ENCODE peak calls at places on chromosomes 4 and X, in six cellular contexts. One of them, this sample, is unnamed.

GRCh38 chr4:65367306-65367705 is 303.0 kb downstream of the EPHA5 start:
- DNase-seq in NCI-H2227 treated with DMSO at 0.1 percent for 48 hours: no peak
- DNase-seq in stimulated activated naive CD8-positive, alpha-beta T cell treated with anti-CD3 and anti-CD28 coated beads, Interleukin-15, Interleukin-2, amounts not matched to agents 100 U/mL and 50 U/mL, for 24 hours: no peak
- DNase-seq in T-helper 9 cell: no peak
- DNase-seq in prostate gland: no peak
- DNase-seq in effector CD4-positive, alpha-beta T cell: no peak
- DNase-seq in this sample: no peak

GRCh38 chrX:111519215-111519614 is 7.8 kb downstream of the SERTM2 start:
- DNase-seq in NCI-H2227 treated with DMSO at 0.1 percent for 48 hours: peak; percentile 54
- DNase-seq in T-helper 9 cell: no peak
- DNase-seq in prostate gland: no peak
- DNase-seq in stimulated activated naive CD8-positive, alpha-beta T cell treated with anti-CD3 and anti-CD28 coated beads, Interleukin-15, Interleukin-2, amounts not matched to agents 100 U/mL and 50 U/mL, for 24 hours: no peak
- DNase-seq in effector CD4-positive, alpha-beta T cell: no peak
- DNase-seq in this sample: peak; percentile 49

GRCh38 chrX:153702350-153703035 is 14.8 kb downstream of the SLC6A8 start:
- DNase-seq in T-helper 9 cell: no peak
- DNase-seq in prostate gland: no peak
- DNase-seq in effector CD4-positive, alpha-beta T cell: no peak
- DNase-seq in stimulated activated naive CD8-positive, alpha-beta T cell treated with anti-CD3 and anti-CD28 coated beads, Interleukin-15, Interleukin-2, amounts not matched to agents 100 U/mL and 50 U/mL, for 24 hours: no peak
- DNase-seq in NCI-H2227 treated with DMSO at 0.1 percent for 48 hours: no peak
- DNase-seq in this sample: no peak

GRCh38 chr4:86461849-86462248 is 102.0 kb upstream of the MAPK10 start:
- DNase-seq in NCI-H2227 treated with DMSO at 0.1 percent for 48 hours: no peak
- DNase-seq in T-helper 9 cell: no peak
- DNase-seq in stimulated activated naive CD8-positive, alpha-beta T cell treated with anti-CD3 and anti-CD28 coated beads, Interleukin-15, Interleukin-2, amounts not matched to agents 100 U/mL and 50 U/mL, for 24 hours: no peak
- DNase-seq in effector CD4-positive, alpha-beta T cell: no peak
- DNase-seq in prostate gland: no peak
- DNase-seq in this sample: no peak

GRCh38 chrX:107712231-107713204 is 63.1 kb downstream of the TSC22D3 start:
- DNase-seq in T-helper 9 cell: peak; percentile 31
- DNase-seq in prostate gland: no peak
- DNase-seq in NCI-H2227 treated with DMSO at 0.1 percent for 48 hours: no peak
- DNase-seq in stimulated activated naive CD8-positive, alpha-beta T cell treated with anti-CD3 and anti-CD28 coated beads, Interleukin-15, Interleukin-2, amounts not matched to agents 100 U/mL and 50 U/mL, for 24 hours: no peak
- DNase-seq in effector CD4-positive, alpha-beta T cell: peak; percentile 47
- DNase-seq in this sample: no peak

GRCh38 chr4:177441061-177441802 is 1.0 kb downstream of the AGA start:
- DNase-seq in prostate gland: no peak
- DNase-seq in effector CD4-positive, alpha-beta T cell: no peak
- DNase-seq in stimulated activated naive CD8-positive, alpha-beta T cell treated with anti-CD3 and anti-CD28 coated beads, Interleukin-15, Interleukin-2, amounts not matched to agents 100 U/mL and 50 U/mL, for 24 hours: no peak
- DNase-seq in T-helper 9 cell: no peak
- DNase-seq in NCI-H2227 treated with DMSO at 0.1 percent for 48 hours: no peak
- DNase-seq in this sample: peak; percentile 71

GRCh38 chrX:68697036-68697435 is 49.6 kb downstream of the STARD8 start:
- DNase-seq in T-helper 9 cell: no peak
- DNase-seq in stimulated activated naive CD8-positive, alpha-beta T cell treated with anti-CD3 and anti-CD28 coated beads, Interleukin-15, Interleukin-2, amounts not matched to agents 100 U/mL and 50 U/mL, for 24 hours: no peak
- DNase-seq in prostate gland: no peak
- DNase-seq in effector CD4-positive, alpha-beta T cell: no peak
- DNase-seq in NCI-H2227 treated with DMSO at 0.1 percent for 48 hours: no peak
- DNase-seq in this sample: no peak

GRCh38 chrX:41946973-41947612 is 23.7 kb upstream of the CASK start:
- DNase-seq in stimulated activated naive CD8-positive, alpha-beta T cell treated with anti-CD3 and anti-CD28 coated beads, Interleukin-15, Interleukin-2, amounts not matched to agents 100 U/mL and 50 U/mL, for 24 hours: no peak
- DNase-seq in T-helper 9 cell: no peak
- DNase-seq in prostate gland: no peak
- DNase-seq in NCI-H2227 treated with DMSO at 0.1 percent for 48 hours: no peak
- DNase-seq in effector CD4-positive, alpha-beta T cell: no peak
- DNase-seq in this sample: peak; percentile 44

GRCh38 chr4:162408309-162408708 is 244.5 kb upstream of the FSTL5 start:
- DNase-seq in stimulated activated naive CD8-positive, alpha-beta T cell treated with anti-CD3 and anti-CD28 coated beads, Interleukin-15, Interleukin-2, amounts not matched to agents 100 U/mL and 50 U/mL, for 24 hours: no peak
- DNase-seq in prostate gland: no peak
- DNase-seq in effector CD4-positive, alpha-beta T cell: no peak
- DNase-seq in NCI-H2227 treated with DMSO at 0.1 percent for 48 hours: no peak
- DNase-seq in T-helper 9 cell: no peak
- DNase-seq in this sample: no peak

GRCh38 chr4:86036729-86037128 is 323.1 kb downstream of the MAPK10 start:
- DNase-seq in effector CD4-positive, alpha-beta T cell: no peak
- DNase-seq in stimulated activated naive CD8-positive, alpha-beta T cell treated with anti-CD3 and anti-CD28 coated beads, Interleukin-15, Interleukin-2, amounts not matched to agents 100 U/mL and 50 U/mL, for 24 hours: no peak
- DNase-seq in NCI-H2227 treated with DMSO at 0.1 percent for 48 hours: no peak
- DNase-seq in T-helper 9 cell: no peak
- DNase-seq in prostate gland: no peak
- DNase-seq in this sample: no peak

GRCh38 chr4:74097631-74098550 is 1.1 kb downstream of the CXCL2 start:
- DNase-seq in NCI-H2227 treated with DMSO at 0.1 percent for 48 hours: no peak
- DNase-seq in prostate gland: no peak
- DNase-seq in stimulated activated naive CD8-positive, alpha-beta T cell treated with anti-CD3 and anti-CD28 coated beads, Interleukin-15, Interleukin-2, amounts not matched to agents 100 U/mL and 50 U/mL, for 24 hours: no peak
- DNase-seq in T-helper 9 cell: no peak
- DNase-seq in effector CD4-positive, alpha-beta T cell: no peak
- DNase-seq in this sample: no peak

GRCh38 chr4:54942735-54943134 is 182.7 kb downstream of the KDR start:
- DNase-seq in stimulated activated naive CD8-positive, alpha-beta T cell treated with anti-CD3 and anti-CD28 coated beads, Interleukin-15, Interleukin-2, amounts not matched to agents 100 U/mL and 50 U/mL, for 24 hours: peak; percentile 9
- DNase-seq in prostate gland: no peak
- DNase-seq in effector CD4-positive, alpha-beta T cell: no peak
- DNase-seq in NCI-H2227 treated with DMSO at 0.1 percent for 48 hours: no peak
- DNase-seq in T-helper 9 cell: no peak
- DNase-seq in this sample: no peak

GRCh38 chrX:133437356-133437755 is 22.1 kb upstream of the GPC4 start:
- DNase-seq in stimulated activated naive CD8-positive, alpha-beta T cell treated with anti-CD3 and anti-CD28 coated beads, Interleukin-15, Interleukin-2, amounts not matched to agents 100 U/mL and 50 U/mL, for 24 hours: no peak
- DNase-seq in T-helper 9 cell: no peak
- DNase-seq in prostate gland: no peak
- DNase-seq in effector CD4-positive, alpha-beta T cell: no peak
- DNase-seq in NCI-H2227 treated with DMSO at 0.1 percent for 48 hours: no peak
- DNase-seq in this sample: no peak

GRCh38 chr4:125280892-125281403 is 33.8 kb upstream of the FAT4 start:
- DNase-seq in T-helper 9 cell: no peak
- DNase-seq in effector CD4-positive, alpha-beta T cell: no peak
- DNase-seq in NCI-H2227 treated with DMSO at 0.1 percent for 48 hours: no peak
- DNase-seq in prostate gland: no peak
- DNase-seq in stimulated activated naive CD8-positive, alpha-beta T cell treated with anti-CD3 and anti-CD28 coated beads, Interleukin-15, Interleukin-2, amounts not matched to agents 100 U/mL and 50 U/mL, for 24 hours: no peak
- DNase-seq in this sample: no peak

GRCh38 chr4:79015406-79015805 is 76.2 kb upstream of the PAQR3 start:
- DNase-seq in effector CD4-positive, alpha-beta T cell: no peak
- DNase-seq in T-helper 9 cell: no peak
- DNase-seq in stimulated activated naive CD8-positive, alpha-beta T cell treated with anti-CD3 and anti-CD28 coated beads, Interleukin-15, Interleukin-2, amounts not matched to agents 100 U/mL and 50 U/mL, for 24 hours: no peak
- DNase-seq in prostate gland: no peak
- DNase-seq in NCI-H2227 treated with DMSO at 0.1 percent for 48 hours: no peak
- DNase-seq in this sample: no peak

GRCh38 chrX:103376979-103377324 is 614 bp downstream of the BEX3 start:
- DNase-seq in T-helper 9 cell: no peak
- DNase-seq in effector CD4-positive, alpha-beta T cell: no peak
- DNase-seq in prostate gland: no peak
- DNase-seq in stimulated activated naive CD8-positive, alpha-beta T cell treated with anti-CD3 and anti-CD28 coated beads, Interleukin-15, Interleukin-2, amounts not matched to agents 100 U/mL and 50 U/mL, for 24 hours: no peak
- DNase-seq in NCI-H2227 treated with DMSO at 0.1 percent for 48 hours: peak; percentile 52
- DNase-seq in this sample: peak; percentile 75

GRCh38 chr4:37758226-37758625 is 68.3 kb upstream of the PGM2 start:
- DNase-seq in T-helper 9 cell: no peak
- DNase-seq in NCI-H2227 treated with DMSO at 0.1 percent for 48 hours: no peak
- DNase-seq in effector CD4-positive, alpha-beta T cell: no peak
- DNase-seq in prostate gland: no peak
- DNase-seq in stimulated activated naive CD8-positive, alpha-beta T cell treated with anti-CD3 and anti-CD28 coated beads, Interleukin-15, Interleukin-2, amounts not matched to agents 100 U/mL and 50 U/mL, for 24 hours: no peak
- DNase-seq in this sample: no peak

GRCh38 chr4:40255722-40256281 is 59.0 kb downstream of the RHOH start:
- DNase-seq in prostate gland: no peak
- DNase-seq in NCI-H2227 treated with DMSO at 0.1 percent for 48 hours: no peak
- DNase-seq in T-helper 9 cell: no peak
- DNase-seq in stimulated activated naive CD8-positive, alpha-beta T cell treated with anti-CD3 and anti-CD28 coated beads, Interleukin-15, Interleukin-2, amounts not matched to agents 100 U/mL and 50 U/mL, for 24 hours: no peak
- DNase-seq in effector CD4-positive, alpha-beta T cell: no peak
- DNase-seq in this sample: no peak

GRCh38 chrX:40272141-40272540 is 174.4 kb upstream of the BCOR start:
- DNase-seq in T-helper 9 cell: no peak
- DNase-seq in NCI-H2227 treated with DMSO at 0.1 percent for 48 hours: no peak
- DNase-seq in stimulated activated naive CD8-positive, alpha-beta T cell treated with anti-CD3 and anti-CD28 coated beads, Interleukin-15, Interleukin-2, amounts not matched to agents 100 U/mL and 50 U/mL, for 24 hours: no peak
- DNase-seq in prostate gland: no peak
- DNase-seq in effector CD4-positive, alpha-beta T cell: no peak
- DNase-seq in this sample: no peak

GRCh38 chr4:120685756-120686278 is 236.7 kb downstream of the PRDM5 start:
- DNase-seq in stimulated activated naive CD8-positive, alpha-beta T cell treated with anti-CD3 and anti-CD28 coated beads, Interleukin-15, Interleukin-2, amounts not matched to agents 100 U/mL and 50 U/mL, for 24 hours: no peak
- DNase-seq in effector CD4-positive, alpha-beta T cell: no peak
- DNase-seq in NCI-H2227 treated with DMSO at 0.1 percent for 48 hours: no peak
- DNase-seq in T-helper 9 cell: no peak
- DNase-seq in prostate gland: no peak
- DNase-seq in this sample: peak; percentile 16

GRCh38 chr4:183444953-183445543 is 612 bp downstream of the CDKN2AIP start:
- DNase-seq in T-helper 9 cell: no peak
- DNase-seq in effector CD4-positive, alpha-beta T cell: no peak
- DNase-seq in prostate gland: peak; percentile 24
- DNase-seq in stimulated activated naive CD8-positive, alpha-beta T cell treated with anti-CD3 and anti-CD28 coated beads, Interleukin-15, Interleukin-2, amounts not matched to agents 100 U/mL and 50 U/mL, for 24 hours: peak; percentile 65
- DNase-seq in NCI-H2227 treated with DMSO at 0.1 percent for 48 hours: no peak
- DNase-seq in this sample: peak; percentile 53

GRCh38 chr4:22268350-22269025 is 247.4 kb downstream of the ADGRA3 start:
- DNase-seq in effector CD4-positive, alpha-beta T cell: no peak
- DNase-seq in NCI-H2227 treated with DMSO at 0.1 percent for 48 hours: no peak
- DNase-seq in prostate gland: no peak
- DNase-seq in T-helper 9 cell: no peak
- DNase-seq in stimulated activated naive CD8-positive, alpha-beta T cell treated with anti-CD3 and anti-CD28 coated beads, Interleukin-15, Interleukin-2, amounts not matched to agents 100 U/mL and 50 U/mL, for 24 hours: no peak
- DNase-seq in this sample: peak; percentile 23

GRCh38 chr4:40458109-40458508 is 123.0 kb downstream of the CHRNA9 start:
- DNase-seq in T-helper 9 cell: no peak
- DNase-seq in NCI-H2227 treated with DMSO at 0.1 percent for 48 hours: no peak
- DNase-seq in prostate gland: no peak
- DNase-seq in stimulated activated naive CD8-positive, alpha-beta T cell treated with anti-CD3 and anti-CD28 coated beads, Interleukin-15, Interleukin-2, amounts not matched to agents 100 U/mL and 50 U/mL, for 24 hours: no peak
- DNase-seq in effector CD4-positive, alpha-beta T cell: no peak
- DNase-seq in this sample: no peak

GRCh38 chr4:138242076-138242829 is at the start of gene SLC7A11:
- DNase-seq in effector CD4-positive, alpha-beta T cell: no peak
- DNase-seq in NCI-H2227 treated with DMSO at 0.1 percent for 48 hours: peak; percentile 74
- DNase-seq in prostate gland: peak; percentile 72
- DNase-seq in T-helper 9 cell: no peak
- DNase-seq in stimulated activated naive CD8-positive, alpha-beta T cell treated with anti-CD3 and anti-CD28 coated beads, Interleukin-15, Interleukin-2, amounts not matched to agents 100 U/mL and 50 U/mL, for 24 hours: peak; percentile 48
- DNase-seq in this sample: peak; percentile 99

GRCh38 chr4:8315343-8316250 is 46.0 kb downstream of the HTRA3 start:
- DNase-seq in prostate gland: peak; percentile 51
- DNase-seq in effector CD4-positive, alpha-beta T cell: no peak
- DNase-seq in NCI-H2227 treated with DMSO at 0.1 percent for 48 hours: no peak
- DNase-seq in stimulated activated naive CD8-positive, alpha-beta T cell treated with anti-CD3 and anti-CD28 coated beads, Interleukin-15, Interleukin-2, amounts not matched to agents 100 U/mL and 50 U/mL, for 24 hours: no peak
- DNase-seq in T-helper 9 cell: no peak
- DNase-seq in this sample: peak; percentile 81

GRCh38 chr4:48698029-48698901 is 81.8 kb downstream of the FRYL start:
- DNase-seq in NCI-H2227 treated with DMSO at 0.1 percent for 48 hours: no peak
- DNase-seq in effector CD4-positive, alpha-beta T cell: no peak
- DNase-seq in T-helper 9 cell: no peak
- DNase-seq in stimulated activated naive CD8-positive, alpha-beta T cell treated with anti-CD3 and anti-CD28 coated beads, Interleukin-15, Interleukin-2, amounts not matched to agents 100 U/mL and 50 U/mL, for 24 hours: no peak
- DNase-seq in prostate gland: no peak
- DNase-seq in this sample: peak; percentile 72

GRCh38 chrX:109782994-109783711 is 50.1 kb upstream of the ACSL4 start:
- DNase-seq in stimulated activated naive CD8-positive, alpha-beta T cell treated with anti-CD3 and anti-CD28 coated beads, Interleukin-15, Interleukin-2, amounts not matched to agents 100 U/mL and 50 U/mL, for 24 hours: peak; percentile 25
- DNase-seq in NCI-H2227 treated with DMSO at 0.1 percent for 48 hours: no peak
- DNase-seq in prostate gland: no peak
- DNase-seq in effector CD4-positive, alpha-beta T cell: no peak
- DNase-seq in T-helper 9 cell: no peak
- DNase-seq in this sample: no peak

GRCh38 chrX:23554304-23554703 is 113.0 kb upstream of the PRDX4 start:
- DNase-seq in NCI-H2227 treated with DMSO at 0.1 percent for 48 hours: peak; percentile 1
- DNase-seq in prostate gland: peak; percentile 10
- DNase-seq in effector CD4-positive, alpha-beta T cell: no peak
- DNase-seq in T-helper 9 cell: no peak
- DNase-seq in stimulated activated naive CD8-positive, alpha-beta T cell treated with anti-CD3 and anti-CD28 coated beads, Interleukin-15, Interleukin-2, amounts not matched to agents 100 U/mL and 50 U/mL, for 24 hours: no peak
- DNase-seq in this sample: peak; percentile 36

GRCh38 chrX:980572-981235 is 231.7 kb downstream of the CRLF2 start:
- DNase-seq in prostate gland: no peak
- DNase-seq in stimulated activated naive CD8-positive, alpha-beta T cell treated with anti-CD3 and anti-CD28 coated beads, Interleukin-15, Interleukin-2, amounts not matched to agents 100 U/mL and 50 U/mL, for 24 hours: no peak
- DNase-seq in effector CD4-positive, alpha-beta T cell: no peak
- DNase-seq in NCI-H2227 treated with DMSO at 0.1 percent for 48 hours: no peak
- DNase-seq in T-helper 9 cell: no peak
- DNase-seq in this sample: no peak

GRCh38 chrX:151713859-151714258 is 2.0 kb upstream of the FATE1 start:
- DNase-seq in effector CD4-positive, alpha-beta T cell: no peak
- DNase-seq in stimulated activated naive CD8-positive, alpha-beta T cell treated with anti-CD3 and anti-CD28 coated beads, Interleukin-15, Interleukin-2, amounts not matched to agents 100 U/mL and 50 U/mL, for 24 hours: peak; percentile 14
- DNase-seq in T-helper 9 cell: no peak
- DNase-seq in NCI-H2227 treated with DMSO at 0.1 percent for 48 hours: no peak
- DNase-seq in prostate gland: no peak
- DNase-seq in this sample: peak; percentile 55

GRCh38 chrX:153411255-153411987 is at the start of gene ZFP92:
- DNase-seq in NCI-H2227 treated with DMSO at 0.1 percent for 48 hours: no peak
- DNase-seq in T-helper 9 cell: peak; percentile 9
- DNase-seq in prostate gland: no peak
- DNase-seq in effector CD4-positive, alpha-beta T cell: no peak
- DNase-seq in stimulated activated naive CD8-positive, alpha-beta T cell treated with anti-CD3 and anti-CD28 coated beads, Interleukin-15, Interleukin-2, amounts not matched to agents 100 U/mL and 50 U/mL, for 24 hours: peak; percentile 47
- DNase-seq in this sample: no peak

GRCh38 chr4:155722816-155723499 is 35.9 kb upstream of the GUCY1B1 start:
- DNase-seq in NCI-H2227 treated with DMSO at 0.1 percent for 48 hours: no peak
- DNase-seq in prostate gland: no peak
- DNase-seq in effector CD4-positive, alpha-beta T cell: no peak
- DNase-seq in T-helper 9 cell: no peak
- DNase-seq in stimulated activated naive CD8-positive, alpha-beta T cell treated with anti-CD3 and anti-CD28 coated beads, Interleukin-15, Interleukin-2, amounts not matched to agents 100 U/mL and 50 U/mL, for 24 hours: no peak
- DNase-seq in this sample: peak; percentile 7

GRCh38 chr4:153034681-153035080 is 98.6 kb downstream of the FHDC1 start:
- DNase-seq in prostate gland: no peak
- DNase-seq in stimulated activated naive CD8-positive, alpha-beta T cell treated with anti-CD3 and anti-CD28 coated beads, Interleukin-15, Interleukin-2, amounts not matched to agents 100 U/mL and 50 U/mL, for 24 hours: no peak
- DNase-seq in T-helper 9 cell: no peak
- DNase-seq in NCI-H2227 treated with DMSO at 0.1 percent for 48 hours: no peak
- DNase-seq in effector CD4-positive, alpha-beta T cell: no peak
- DNase-seq in this sample: no peak

GRCh38 chrX:276588-277171 is 4.5 kb upstream of the PLCXD1 start:
- DNase-seq in prostate gland: peak; percentile 42
- DNase-seq in stimulated activated naive CD8-positive, alpha-beta T cell treated with anti-CD3 and anti-CD28 coated beads, Interleukin-15, Interleukin-2, amounts not matched to agents 100 U/mL and 50 U/mL, for 24 hours: peak; percentile 29
- DNase-seq in NCI-H2227 treated with DMSO at 0.1 percent for 48 hours: no peak
- DNase-seq in effector CD4-positive, alpha-beta T cell: no peak
- DNase-seq in T-helper 9 cell: peak; percentile 11
- DNase-seq in this sample: no peak

GRCh38 chr4:110104661-110105060 is 93.8 kb downstream of the ELOVL6 start:
- DNase-seq in effector CD4-positive, alpha-beta T cell: no peak
- DNase-seq in NCI-H2227 treated with DMSO at 0.1 percent for 48 hours: no peak
- DNase-seq in prostate gland: no peak
- DNase-seq in T-helper 9 cell: no peak
- DNase-seq in stimulated activated naive CD8-positive, alpha-beta T cell treated with anti-CD3 and anti-CD28 coated beads, Interleukin-15, Interleukin-2, amounts not matched to agents 100 U/mL and 50 U/mL, for 24 hours: no peak
- DNase-seq in this sample: peak; percentile 39

GRCh38 chr4:8606476-8606875 is 13.9 kb downstream of the CPZ start:
- DNase-seq in stimulated activated naive CD8-positive, alpha-beta T cell treated with anti-CD3 and anti-CD28 coated beads, Interleukin-15, Interleukin-2, amounts not matched to agents 100 U/mL and 50 U/mL, for 24 hours: no peak
- DNase-seq in NCI-H2227 treated with DMSO at 0.1 percent for 48 hours: no peak
- DNase-seq in effector CD4-positive, alpha-beta T cell: no peak
- DNase-seq in prostate gland: no peak
- DNase-seq in T-helper 9 cell: no peak
- DNase-seq in this sample: no peak

GRCh38 chr4:71026086-71026485 is 32.6 kb downstream of the DCK start:
- DNase-seq in prostate gland: no peak
- DNase-seq in NCI-H2227 treated with DMSO at 0.1 percent for 48 hours: no peak
- DNase-seq in effector CD4-positive, alpha-beta T cell: no peak
- DNase-seq in stimulated activated naive CD8-positive, alpha-beta T cell treated with anti-CD3 and anti-CD28 coated beads, Interleukin-15, Interleukin-2, amounts not matched to agents 100 U/mL and 50 U/mL, for 24 hours: no peak
- DNase-seq in T-helper 9 cell: no peak
- DNase-seq in this sample: no peak

GRCh38 chr4:127870688-127871087 is 10.0 kb upstream of the PLK4 start:
- DNase-seq in T-helper 9 cell: no peak
- DNase-seq in prostate gland: no peak
- DNase-seq in NCI-H2227 treated with DMSO at 0.1 percent for 48 hours: no peak
- DNase-seq in effector CD4-positive, alpha-beta T cell: no peak
- DNase-seq in stimulated activated naive CD8-positive, alpha-beta T cell treated with anti-CD3 and anti-CD28 coated beads, Interleukin-15, Interleukin-2, amounts not matched to agents 100 U/mL and 50 U/mL, for 24 hours: no peak
- DNase-seq in this sample: peak; percentile 42

GRCh38 chr4:157043131-157043530 is 32.8 kb upstream of the GLRB start:
- DNase-seq in effector CD4-positive, alpha-beta T cell: no peak
- DNase-seq in stimulated activated naive CD8-positive, alpha-beta T cell treated with anti-CD3 and anti-CD28 coated beads, Interleukin-15, Interleukin-2, amounts not matched to agents 100 U/mL and 50 U/mL, for 24 hours: no peak
- DNase-seq in T-helper 9 cell: no peak
- DNase-seq in NCI-H2227 treated with DMSO at 0.1 percent for 48 hours: no peak
- DNase-seq in prostate gland: no peak
- DNase-seq in this sample: peak; percentile 86

This sample was measured in mesendoderm.